ENCODE peak calls at places on chromosomes 12 and 14, in five cellular contexts. D is IMR-90, E is left ventricle myocardium inferior, N is tibial artery, B is brain microvascular endothelial cell. F is an unnamed sample.
A peak's percentile ranks its signal among the peaks of the same experiment; 100 is the strongest.

GRCh38 chr14:89881839-89882238 is 72.7 kb downstream of the EFCAB11 start:
- DNase-seq in D (no peak), B (no peak), N (no peak), E (no peak), F (no peak)

GRCh38 chr12:120751389-120751788 is 25.8 kb downstream of the ACADS start:
- DNase-seq in N (no peak), E (no peak), D (no peak), B (no peak), F (no peak)

GRCh38 chr12:49706351-49707126 is 666 bp downstream of the FMNL3 start:
- DNase-seq in B (peak; percentile 23), N (peak; percentile 79), E (peak; percentile 42), D (peak; percentile 47), F (no peak)

GRCh38 chr12:51589060-51589459 is 2.0 kb upstream of the SCN8A start:
- DNase-seq in B (no peak), N (no peak), E (no peak), D (no peak), F (no peak)

GRCh38 chr14:63717704-63718103 is 10.2 kb downstream of the SGPP1 start:
- DNase-seq in D (peak; percentile 36), E (no peak), N (no peak), B (no peak), F (peak; percentile 35)

GRCh38 chr14:78157855-78158436 is 12.2 kb upstream of the NRXN3 start:
- DNase-seq in E (no peak), N (no peak), B (no peak), D (peak; percentile 1), F (peak; percentile 31)

GRCh38 chr12:68129979-68130378 is 29.6 kb downstream of the IFNG start:
- DNase-seq in E (no peak), N (no peak), B (no peak), D (no peak), F (no peak)

GRCh38 chr12:61308220-61308619 is 952.0 kb upstream of the USP15 start:
- DNase-seq in N (no peak), B (no peak), D (no peak), E (no peak), F (no peak)

GRCh38 chr12:18332173-18332572 is 70.9 kb downstream of the PIK3C2G start:
- DNase-seq in E (no peak), N (no peak), D (no peak), B (no peak), F (no peak)

GRCh38 chr12:118189761-118190181 is 53.8 kb downstream of the PEBP1 start:
- DNase-seq in B (peak; percentile 36), E (peak; percentile 19), N (no peak), D (peak; percentile 82), F (no peak)

GRCh38 chr14:54123836-54124235 is 167.2 kb upstream of the BMP4 start:
- DNase-seq in N (no peak), D (no peak), E (no peak), B (no peak), F (no peak)

GRCh38 chr12:119758695-119759094 is 90.8 kb downstream of the PRKAB1 start:
- DNase-seq in N (no peak), D (no peak), E (no peak), B (no peak), F (no peak)

GRCh38 chr12:63294327-63294632 is 143.3 kb upstream of the AVPR1A start:
- DNase-seq in D (peak; percentile 66), E (no peak), N (no peak), B (peak; percentile 96), F (peak; percentile 79)

GRCh38 chr14:104677506-104678332 is 11.7 kb upstream of the INF2 start:
- DNase-seq in D (peak; percentile 81), E (peak; percentile 82), N (peak; percentile 90), B (peak; percentile 55), F (peak; percentile 60)

GRCh38 chr12:34595749-34596733 is 573.7 kb downstream of the ALG10 start:
- DNase-seq in E (no peak), N (peak; percentile 21), D (no peak), B (no peak), F (no peak)

GRCh38 chr12:93883436-93884154 is 206.4 kb downstream of the CRADD start:
- DNase-seq in N (no peak), D (peak; percentile 85), E (no peak), B (peak; percentile 86), F (peak; percentile 20)

GRCh38 chr14:51545396-51545795 is 106.3 kb upstream of the FRMD6 start:
- DNase-seq in B (no peak), D (no peak), N (no peak), E (no peak), F (peak; percentile 36)

DNA sequence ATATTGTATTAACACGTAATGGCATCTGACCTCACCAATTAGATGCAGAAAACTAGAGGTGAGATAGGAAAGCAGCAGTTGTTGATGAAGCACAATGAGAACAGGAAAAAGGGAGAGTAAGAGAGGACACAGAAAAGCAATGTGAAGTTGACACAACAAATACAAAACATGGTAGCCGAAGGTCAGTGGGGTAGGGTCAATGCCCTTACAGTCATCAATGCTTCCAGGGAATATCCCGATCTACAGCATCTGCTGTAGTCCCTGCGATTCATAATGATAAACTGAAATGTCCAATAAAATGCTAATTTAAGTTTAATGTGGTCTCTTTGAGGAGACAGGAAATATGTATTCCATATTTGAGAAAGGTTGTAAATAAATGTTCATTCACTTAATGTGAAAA is 2.9 kb upstream of the COL2A1 start:
- DNase-seq in B (no peak), E (no peak), D (no peak), N (no peak), F (no peak)
- H3K27me3 ChIP-seq in B (peaks cover 56% of the 10 kb centered on the region), E (peaks cover 86% of the 10 kb centered on the region), D (peaks cover 86% of the 10 kb centered on the region), N (peaks cover 80% of the 10 kb centered on the region), F (peaks cover 40% of the 10 kb centered on the region)

DNA sequence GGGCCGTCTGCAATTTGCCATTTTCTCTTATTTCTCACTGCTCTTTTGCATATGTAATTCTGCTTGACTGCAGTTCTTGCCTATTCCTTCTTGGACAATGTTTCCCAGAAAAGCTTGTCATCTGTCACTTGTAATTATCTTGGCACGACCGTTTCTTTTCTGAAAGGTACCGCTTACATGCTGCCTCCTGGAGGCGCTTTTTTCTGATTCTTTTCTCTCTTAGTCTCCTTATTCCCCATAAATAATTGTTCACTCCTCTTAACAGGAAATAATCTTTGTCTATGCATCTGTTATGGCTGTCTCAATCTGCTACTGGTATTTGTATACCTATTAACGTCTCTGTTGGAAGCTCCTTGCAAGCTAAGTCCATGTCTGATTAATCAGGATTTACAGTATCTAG is 1.3 kb upstream of the ALDH1L2 start:
- DNase-seq in N (no peak), D (no peak), E (no peak), B (no peak), F (no peak)
- TF ChIP-seq CTCF in N (no peak), D (no peak), E (no peak), B (peak; percentile 8), F (no peak)

DNA sequence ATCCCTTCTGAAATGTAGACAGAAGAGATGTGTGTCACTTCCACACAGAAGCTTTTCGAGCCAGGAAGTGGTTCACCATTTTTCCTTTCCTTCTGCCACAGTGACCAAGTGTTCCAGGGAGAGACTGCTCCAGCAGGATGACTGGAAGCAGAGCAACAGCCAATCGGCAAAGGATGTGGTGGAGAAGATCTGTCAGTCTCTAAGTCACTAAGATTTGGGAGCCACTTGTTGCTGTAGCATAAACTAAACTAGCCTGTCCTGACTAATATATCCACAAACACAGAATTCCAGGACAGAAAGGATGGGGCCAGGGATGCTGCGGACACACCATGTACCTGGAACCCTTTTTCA is 42.9 kb downstream of the DUSP6 start:
- DNase-seq in D (no peak), B (no peak), E (no peak), N (no peak), F (no peak)
- H3K4me3 ChIP-seq in D (no peak overlapping the region), B (no peak overlapping the region), E (no peak overlapping the region), N (no peak overlapping the region), F (no peak overlapping the region)

GRCh38 chr14:76336876-76337275 is 39.1 kb upstream of the ESRRB start:
- DNase-seq in N (peak; percentile 10), E (no peak), D (no peak), B (no peak), F (no peak)

GRCh38 chr14:76331328-76332011 is 44.5 kb upstream of the ESRRB start:
- DNase-seq in B (no peak), E (no peak), N (peak; percentile 17), D (no peak), F (no peak)

GRCh38 chr14:76330411-76331327 is 45.3 kb upstream of the ESRRB start:
- DNase-seq in D (no peak), B (no peak), N (no peak), E (no peak), F (no peak)

GRCh38 chr14:76329951-76330350 is 46.0 kb upstream of the ESRRB start:
- DNase-seq in B (no peak), N (no peak), D (no peak), E (no peak), F (no peak)

GRCh38 chr14:76333664-76334063 is 42.3 kb upstream of the ESRRB start:
- DNase-seq in B (no peak), E (no peak), D (no peak), N (no peak), F (no peak)
- H3K27me3 ChIP-seq in B (peaks cover 16% of the 10 kb centered on the region), E (peaks cover 21% of the 10 kb centered on the region), D (peaks cover 30% of the 10 kb centered on the region), N (peaks cover 26% of the 10 kb centered on the region), F (peaks cover 11% of the 10 kb centered on the region)

GRCh38 chr12:112473056-112473455 is 54.3 kb downstream of the PTPN11 start:
- DNase-seq in N (no peak), B (no peak), E (no peak), D (no peak), F (peak; percentile 8)
- TF ChIP-seq CTCF in N (no peak), B (peak; percentile 39), E (no peak), D (no peak), F (peak; percentile 9)

DNA sequence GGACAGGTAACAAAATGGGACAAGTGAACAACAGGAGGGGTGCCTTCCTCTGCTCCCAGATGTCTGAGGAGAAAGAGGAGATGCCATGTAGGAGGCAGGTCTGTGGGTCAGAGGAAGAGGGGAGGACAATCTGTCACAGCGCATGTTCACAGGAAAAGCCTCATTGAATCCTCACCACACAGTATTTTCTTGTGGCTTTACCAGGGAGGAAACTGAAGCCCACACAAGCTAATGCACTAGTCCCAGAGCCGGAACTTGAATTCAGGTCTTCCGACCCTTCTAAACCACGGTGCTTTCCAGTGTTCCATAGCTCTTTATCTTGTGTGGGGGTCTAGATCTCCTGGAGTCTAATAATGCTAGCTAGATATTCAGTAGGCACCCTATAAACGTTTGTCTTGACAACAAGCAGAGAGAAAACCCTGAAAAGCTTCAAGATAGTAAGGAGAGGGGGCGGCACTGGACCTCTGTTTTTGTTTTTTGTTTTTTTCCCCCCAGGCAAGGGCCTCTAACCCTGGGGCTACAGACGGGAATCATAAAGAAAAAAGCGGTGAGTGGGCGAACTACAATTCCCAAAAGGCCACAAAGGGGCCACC is 374 bp upstream of the SHMT2 start:
- DNase-seq in E (no peak), N (no peak), D (no peak), B (no peak), F (no peak)
- H3K4me3 ChIP-seq in E (peak overlapping the region; percentile 83), N (peak overlapping the region; percentile 62), D (peak overlapping the region; percentile 59), B (peak overlapping the region; percentile 88), F (peak overlapping the region; percentile 90)

DNA sequence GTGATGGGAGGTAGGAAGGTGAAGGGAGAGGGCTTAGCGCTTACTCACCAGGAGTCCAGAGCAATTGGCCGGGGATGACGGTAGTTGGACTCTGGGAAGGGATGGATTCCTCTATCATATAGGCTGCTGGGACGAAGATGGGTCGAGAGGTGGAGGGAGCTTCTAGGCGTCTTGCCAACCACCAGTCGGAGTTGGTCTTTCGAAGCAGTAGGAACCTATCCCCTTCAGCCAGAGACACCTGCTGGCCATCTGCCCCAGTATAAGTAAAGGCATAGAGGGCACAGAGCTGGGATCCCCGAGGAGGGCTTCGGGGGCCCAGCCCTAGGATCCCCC is 657 bp downstream of the ARHGAP9 start:
- DNase-seq in N (no peak), E (no peak), D (no peak), B (no peak), F (no peak)
- H3K27me3 ChIP-seq in N (peaks cover 56% of the 10 kb centered on the region), E (peaks cover 92% of the 10 kb centered on the region), D (peaks cover 44% of the 10 kb centered on the region), B (peaks cover 24% of the 10 kb centered on the region), F (peaks cover 32% of the 10 kb centered on the region)